ENCODE peak calls at places on chromosomes 7 and 10, in six cellular contexts. One of them, this sample, is unnamed.

GRCh38 chr7:98420966-98421612 is 20.2 kb upstream of the BAIAP2L1 start:
- DNase-seq in A549: peak
- DNase-seq in AG04450: no peak
- DNase-seq in heart right ventricle: peak
- DNase-seq in GM10248: peak
- DNase-seq in OCI-LY7: peak
- DNase-seq in this sample: peak

GRCh38 chr10:114412907-114413386 is 8.6 kb upstream of the AFAP1L2 start:
- DNase-seq in AG04450: no peak
- DNase-seq in heart right ventricle: no peak
- DNase-seq in OCI-LY7: no peak
- DNase-seq in GM10248: no peak
- DNase-seq in A549: peak
- DNase-seq in this sample: peak

GRCh38 chr10:10138685-10139084 is 879.0 kb upstream of the CELF2 start:
- DNase-seq in GM10248: no peak
- DNase-seq in OCI-LY7: no peak
- DNase-seq in A549: no peak
- DNase-seq in heart right ventricle: no peak
- DNase-seq in AG04450: no peak
- DNase-seq in this sample: no peak

GRCh38 chr7:140640727-140641531 is at the start of gene DENND2A:
- DNase-seq in AG04450: peak
- DNase-seq in heart right ventricle: peak
- DNase-seq in OCI-LY7: no peak
- DNase-seq in A549: no peak
- DNase-seq in GM10248: peak
- DNase-seq in this sample: no peak

GRCh38 chr10:93124580-93125318 is 51.1 kb downstream of the CYP26A1 start:
- DNase-seq in heart right ventricle: no peak
- DNase-seq in GM10248: no peak
- DNase-seq in A549: no peak
- DNase-seq in AG04450: no peak
- DNase-seq in OCI-LY7: no peak
- DNase-seq in this sample: no peak

GRCh38 chr10:93015722-93016121 is 44.9 kb upstream of the CYP26C1 start:
- DNase-seq in OCI-LY7: no peak
- DNase-seq in heart right ventricle: no peak
- DNase-seq in AG04450: no peak
- DNase-seq in A549: no peak
- DNase-seq in GM10248: no peak
- DNase-seq in this sample: no peak

GRCh38 chr7:140533394-140533872 is 54.1 kb upstream of the MKRN1 start:
- DNase-seq in heart right ventricle: peak
- DNase-seq in GM10248: no peak
- DNase-seq in A549: no peak
- DNase-seq in OCI-LY7: no peak
- DNase-seq in AG04450: no peak
- DNase-seq in this sample: no peak

GRCh38 chr10:95650232-95650631 is 6.3 kb downstream of the ALDH18A1 start:
- DNase-seq in heart right ventricle: no peak
- DNase-seq in OCI-LY7: no peak
- DNase-seq in GM10248: no peak
- DNase-seq in AG04450: no peak
- DNase-seq in A549: no peak
- DNase-seq in this sample: no peak

GRCh38 chr10:3774814-3775670 is 10.0 kb downstream of the KLF6 start:
- DNase-seq in GM10248: no peak
- DNase-seq in OCI-LY7: no peak
- DNase-seq in A549: no peak
- DNase-seq in AG04450: no peak
- DNase-seq in heart right ventricle: no peak
- DNase-seq in this sample: peak

GRCh38 chr10:24414597-24414996 is 205.7 kb downstream of the KIAA1217 start:
- DNase-seq in GM10248: peak
- DNase-seq in OCI-LY7: no peak
- DNase-seq in heart right ventricle: no peak
- DNase-seq in AG04450: no peak
- DNase-seq in A549: no peak
- DNase-seq in this sample: no peak

GRCh38 chr10:131722121-131722520 is 178.7 kb upstream of the PPP2R2D start:
- DNase-seq in GM10248: no peak
- DNase-seq in AG04450: no peak
- DNase-seq in OCI-LY7: no peak
- DNase-seq in A549: no peak
- DNase-seq in heart right ventricle: no peak
- DNase-seq in this sample: no peak

GRCh38 chr10:69449841-69450240 is 1.4 kb upstream of the TSPAN15 start:
- DNase-seq in heart right ventricle: no peak
- DNase-seq in A549: peak
- DNase-seq in GM10248: peak
- DNase-seq in OCI-LY7: peak
- DNase-seq in AG04450: no peak
- DNase-seq in this sample: peak

GRCh38 chr10:971150-971542 is 17.1 kb upstream of the GTPBP4 start:
- DNase-seq in GM10248: no peak
- DNase-seq in heart right ventricle: no peak
- DNase-seq in A549: no peak
- DNase-seq in OCI-LY7: no peak
- DNase-seq in AG04450: no peak
- DNase-seq in this sample: no peak

GRCh38 chr10:22712959-22713852 is 1.2 kb downstream of the PIP4K2A start:
- DNase-seq in AG04450: no peak
- DNase-seq in A549: no peak
- DNase-seq in heart right ventricle: peak
- DNase-seq in GM10248: peak
- DNase-seq in OCI-LY7: peak
- DNase-seq in this sample: peak

GRCh38 chr7:155983176-155983815 is 171.0 kb upstream of the SHH start:
- DNase-seq in A549: no peak
- DNase-seq in OCI-LY7: no peak
- DNase-seq in heart right ventricle: no peak
- DNase-seq in AG04450: no peak
- DNase-seq in GM10248: no peak
- DNase-seq in this sample: no peak

GRCh38 chr7:995571-995970 is 12.6 kb downstream of the CYP2W1 start:
- DNase-seq in heart right ventricle: no peak
- DNase-seq in OCI-LY7: no peak
- DNase-seq in A549: no peak
- DNase-seq in GM10248: no peak
- DNase-seq in AG04450: no peak
- DNase-seq in this sample: no peak

GRCh38 chr10:97169063-97169462 is 16.7 kb downstream of the SLIT1 start:
- DNase-seq in AG04450: no peak
- DNase-seq in A549: no peak
- DNase-seq in heart right ventricle: no peak
- DNase-seq in OCI-LY7: no peak
- DNase-seq in GM10248: no peak
- DNase-seq in this sample: no peak

GRCh38 chr10:111856631-111857030 is 326.9 kb downstream of the GPAM start:
- DNase-seq in AG04450: no peak
- DNase-seq in GM10248: no peak
- DNase-seq in A549: no peak
- DNase-seq in heart right ventricle: no peak
- DNase-seq in OCI-LY7: no peak
- DNase-seq in this sample: no peak
- TF ChIP-seq CTCF in AG04450: no peak
- TF ChIP-seq CTCF in GM10248: no peak
- TF ChIP-seq CTCF in A549: no peak
- TF ChIP-seq CTCF in heart right ventricle: no peak
- TF ChIP-seq CTCF in OCI-LY7: no peak
- TF ChIP-seq CTCF in this sample: no peak

GRCh38 chr10:62424026-62424425 is 49.9 kb downstream of the ZNF365 start:
- DNase-seq in OCI-LY7: peak
- DNase-seq in AG04450: no peak
- DNase-seq in GM10248: no peak
- DNase-seq in heart right ventricle: no peak
- DNase-seq in A549: no peak
- DNase-seq in this sample: no peak
- TF ChIP-seq CTCF in OCI-LY7: peak
- TF ChIP-seq CTCF in AG04450: no peak
- TF ChIP-seq CTCF in GM10248: no peak
- TF ChIP-seq CTCF in heart right ventricle: no peak
- TF ChIP-seq CTCF in A549: no peak
- TF ChIP-seq CTCF in this sample: no peak

DNA sequence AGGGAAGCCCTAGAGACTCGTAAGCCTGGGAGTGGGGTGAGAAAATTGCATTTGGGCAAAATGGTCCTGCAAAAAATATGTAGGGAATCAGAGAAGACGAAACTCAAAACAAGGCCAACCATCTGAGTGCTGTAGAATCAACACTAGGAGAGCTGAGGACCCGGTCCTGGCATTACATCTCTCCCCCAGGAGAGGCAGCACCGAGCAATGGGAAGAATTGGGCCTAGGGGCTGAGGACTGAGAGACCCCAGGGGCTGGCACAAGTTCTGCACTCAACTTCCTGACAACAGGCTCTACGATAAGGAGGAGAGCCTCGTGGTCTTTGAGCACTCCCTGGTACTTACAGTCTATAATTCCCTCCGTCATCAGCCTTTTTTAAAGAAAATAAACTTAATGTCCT is 47.6 kb downstream of the BPGM start:
- DNase-seq in GM10248: no peak
- DNase-seq in heart right ventricle: no peak
- DNase-seq in AG04450: no peak
- DNase-seq in A549: peak
- DNase-seq in OCI-LY7: no peak
- DNase-seq in this sample: no peak
- TF ChIP-seq CTCF in GM10248: peak
- TF ChIP-seq CTCF in heart right ventricle: no peak
- TF ChIP-seq CTCF in AG04450: peak
- TF ChIP-seq CTCF in A549: peak
- TF ChIP-seq CTCF in OCI-LY7: peak
- TF ChIP-seq CTCF in this sample: peak

GRCh38 chr10:34824870-34825269 is 9.8 kb upstream of the PARD3 start:
- DNase-seq in A549: no peak
- DNase-seq in AG04450: no peak
- DNase-seq in OCI-LY7: no peak
- DNase-seq in GM10248: no peak
- DNase-seq in heart right ventricle: no peak
- DNase-seq in this sample: peak
- TF ChIP-seq CTCF in A549: peak
- TF ChIP-seq CTCF in AG04450: peak
- TF ChIP-seq CTCF in OCI-LY7: no peak
- TF ChIP-seq CTCF in GM10248: peak
- TF ChIP-seq CTCF in heart right ventricle: no peak
- TF ChIP-seq CTCF in this sample: peak

GRCh38 chr7:101950450-101951119 is 133.2 kb downstream of the CUX1 start:
- DNase-seq in AG04450: peak
- DNase-seq in GM10248: no peak
- DNase-seq in A549: peak
- DNase-seq in OCI-LY7: no peak
- DNase-seq in heart right ventricle: no peak
- DNase-seq in this sample: no peak
- TF ChIP-seq CTCF in AG04450: peak
- TF ChIP-seq CTCF in GM10248: no peak
- TF ChIP-seq CTCF in A549: no peak
- TF ChIP-seq CTCF in OCI-LY7: no peak
- TF ChIP-seq CTCF in heart right ventricle: no peak
- TF ChIP-seq CTCF in this sample: peak

DNA sequence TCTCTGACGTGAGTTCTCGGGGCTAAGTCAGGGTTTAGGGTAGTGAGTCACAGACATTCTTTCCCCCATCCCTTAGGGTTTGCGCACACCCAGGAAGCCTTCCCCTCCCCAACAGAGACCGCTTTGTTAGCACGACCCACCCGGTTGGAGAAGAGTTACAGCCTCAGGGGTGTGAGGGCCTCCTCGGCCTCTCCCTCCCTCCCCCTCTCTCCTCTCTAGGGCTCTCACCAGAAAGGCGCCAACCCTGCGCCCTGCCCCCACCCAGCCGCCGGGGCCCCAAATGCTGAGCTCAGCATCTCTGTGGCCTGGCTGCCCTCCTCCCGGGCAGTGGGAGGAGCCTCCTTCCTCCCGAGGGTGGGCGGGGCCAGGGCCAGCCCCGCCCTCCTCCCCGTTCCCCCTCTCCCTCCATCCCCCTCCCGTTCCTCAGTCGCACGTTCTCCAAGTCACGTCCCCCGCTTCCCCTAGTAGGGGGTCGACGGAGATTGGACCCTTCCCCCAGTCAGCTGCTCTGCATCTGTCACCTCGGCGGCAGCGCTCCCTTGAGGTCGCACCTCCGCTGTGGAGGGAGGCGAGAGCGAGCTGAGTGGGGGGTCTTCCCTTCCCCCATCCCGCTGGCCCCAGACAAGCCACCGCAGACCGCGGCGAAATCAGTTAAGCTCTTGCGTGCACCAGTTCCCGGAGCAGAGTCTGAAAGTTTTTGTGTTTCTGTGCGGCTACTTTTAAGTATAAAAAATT is 13.0 kb upstream of the DDIT4 start:
- DNase-seq in A549: peak
- DNase-seq in OCI-LY7: peak
- DNase-seq in heart right ventricle: peak
- DNase-seq in GM10248: peak
- DNase-seq in AG04450: no peak
- DNase-seq in this sample: peak
- TF ChIP-seq CTCF in A549: no peak
- TF ChIP-seq CTCF in OCI-LY7: peak
- TF ChIP-seq CTCF in heart right ventricle: no peak
- TF ChIP-seq CTCF in GM10248: peak
- TF ChIP-seq CTCF in AG04450: peak
- TF ChIP-seq CTCF in this sample: no peak

DNA sequence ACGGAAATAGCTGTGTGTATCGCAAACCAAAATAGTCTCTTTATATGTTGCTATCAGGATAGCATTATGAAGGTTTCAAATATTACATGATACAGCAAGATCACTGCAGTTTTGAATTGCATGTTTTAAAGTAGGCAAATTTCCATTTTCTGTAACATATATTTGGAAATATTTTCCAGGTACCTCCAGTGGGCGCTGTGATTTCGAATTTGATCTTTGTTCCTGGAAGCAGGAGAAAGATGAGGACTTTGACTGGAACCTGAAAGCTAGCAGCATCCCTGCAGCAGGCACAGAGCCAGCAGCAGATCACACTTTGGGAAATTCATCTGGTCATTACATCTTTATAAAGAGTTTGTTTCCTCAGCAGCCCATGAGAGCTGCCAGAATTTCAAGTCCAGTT is 299.0 kb downstream of the MALRD1 start:
- DNase-seq in GM10248: no peak
- DNase-seq in OCI-LY7: no peak
- DNase-seq in AG04450: no peak
- DNase-seq in A549: no peak
- DNase-seq in heart right ventricle: no peak
- DNase-seq in this sample: no peak
- TF ChIP-seq CTCF in GM10248: no peak
- TF ChIP-seq CTCF in OCI-LY7: peak
- TF ChIP-seq CTCF in AG04450: peak
- TF ChIP-seq CTCF in A549: no peak
- TF ChIP-seq CTCF in heart right ventricle: no peak
- TF ChIP-seq CTCF in this sample: no peak

This sample was measured in Calu3.